ENCODE peak calls at places on chromosomes 2 and 18, in nine cellular contexts. V, P, C, N, B, M, G, Z and K are unnamed samples.
A peak's percentile ranks its signal among the peaks of the same experiment; 100 is the strongest.

GRCh38 chr2:63572001-63572400 is 16.3 kb downstream of the WDPCP start:
- DNase-seq in V (no peak), P (no peak), C (no peak), N (no peak), B (no peak), M (no peak), G (no peak), Z (no peak), K (no peak)

GRCh38 chr2:129661942-129662341 is 317.5 kb upstream of the RAB6C start:
- DNase-seq in V (no peak), P (no peak), C (no peak), N (no peak), B (no peak), M (no peak), G (no peak), Z (no peak), K (no peak)

GRCh38 chr2:170503971-170504819 is 210.9 kb upstream of the SP5 start:
- DNase-seq in V (no peak), P (no peak), C (no peak), N (no peak), B (no peak), M (no peak), G (no peak), Z (no peak), K (no peak)

GRCh38 chr2:7030810-7031209 is 113.6 kb downstream of the RNF144A start:
- DNase-seq in V (no peak), P (no peak), C (no peak), N (no peak), B (no peak), M (no peak), G (no peak), Z (no peak), K (no peak)

GRCh38 chr2:234003972-234004617 is 46.4 kb upstream of the SPP2 start:
- DNase-seq in V (no peak), P (peak; percentile 98), C (no peak), N (no peak), B (no peak), M (no peak), G (no peak), Z (peak; percentile 96), K (peak; percentile 17)

GRCh38 chr2:173027181-173028128 is 48.2 kb upstream of the MAP3K20 start:
- DNase-seq in V (peak; percentile 67), P (peak; percentile 79), C (peak; percentile 69), N (no peak), B (peak; percentile 39), M (peak; percentile 71), G (peak; percentile 96), Z (peak; percentile 89), K (peak; percentile 80)

GRCh38 chr2:182586426-182586825 is 129.6 kb upstream of the DNAJC10 start:
- DNase-seq in V (no peak), P (no peak), C (no peak), N (no peak), B (no peak), M (no peak), G (no peak), Z (no peak), K (no peak)

GRCh38 chr2:119760876-119761275 is 1.2 kb downstream of the PTPN4 start:
- DNase-seq in V (no peak), P (peak; percentile 40), C (no peak), N (no peak), B (no peak), M (no peak), G (no peak), Z (peak; percentile 40), K (no peak)

GRCh38 chr18:23231340-23232021 is 96.2 kb downstream of the CABLES1 start:
- DNase-seq in V (peak; percentile 46), P (peak; percentile 94), C (peak; percentile 65), N (no peak), B (peak; percentile 41), M (no peak), G (peak; percentile 72), Z (peak; percentile 93), K (peak; percentile 83)

GRCh38 chr2:1675633-1676032 is 68.7 kb downstream of the PXDN start:
- DNase-seq in V (no peak), P (peak; percentile 97), C (no peak), N (no peak), B (no peak), M (no peak), G (peak; percentile 88), Z (peak; percentile 98), K (no peak)

GRCh38 chr2:240707046-240707756 is 15.5 kb downstream of the AQP12A start:
- DNase-seq in V (no peak), P (no peak), C (no peak), N (no peak), B (no peak), M (no peak), G (no peak), Z (no peak), K (no peak)

GRCh38 chr2:46876741-46877384 is 38.7 kb downstream of the MCFD2 start:
- DNase-seq in V (no peak), P (peak; percentile 94), C (no peak), N (no peak), B (no peak), M (no peak), G (peak; percentile 24), Z (peak; percentile 93), K (no peak)

GRCh38 chr2:161232571-161232970 is 72.3 kb downstream of the TANK start:
- DNase-seq in V (no peak), P (no peak), C (no peak), N (no peak), B (no peak), M (no peak), G (no peak), Z (no peak), K (no peak)

GRCh38 chr2:10717630-10718029 is 3.8 kb upstream of the ATP6V1C2 start:
- DNase-seq in V (no peak), P (peak; percentile 86), C (no peak), N (no peak), B (no peak), M (no peak), G (no peak), Z (peak; percentile 70), K (no peak)

GRCh38 chr2:196725218-196725617 is 74.3 kb downstream of the GTF3C3 start:
- DNase-seq in V (no peak), P (no peak), C (no peak), N (no peak), B (no peak), M (no peak), G (no peak), Z (no peak), K (no peak)

GRCh38 chr2:196195758-196196157 is 24.4 kb upstream of the STK17B start:
- DNase-seq in V (no peak), P (no peak), C (no peak), N (no peak), B (no peak), M (no peak), G (no peak), Z (no peak), K (no peak)

GRCh38 chr2:28063492-28063962 is 173.0 kb downstream of the BABAM2 start:
- DNase-seq in V (no peak), P (no peak), C (no peak), N (no peak), B (no peak), M (no peak), G (no peak), Z (no peak), K (no peak)

GRCh38 chr2:28495551-28496284 is at the start of gene PLB1:
- DNase-seq in V (no peak), P (no peak), C (no peak), N (no peak), B (no peak), M (no peak), G (no peak), Z (no peak), K (no peak)